ENCODE peak calls at places on chromosomes 16 and 17, in four cellular contexts. C, X, D and G are unnamed samples.

GRCh38 chr16:66127459-66128362 is 238.8 kb upstream of the CDH5 start:
- DNase-seq in C (no peak), X (no peak), D (no peak), G (no peak)

GRCh38 chr17:4743898-4744297 is 4.2 kb upstream of the CXCL16 start:
- DNase-seq in C (no peak), X (no peak), D (no peak), G (no peak)

GRCh38 chr17:18191071-18191667 is 7.5 kb downstream of the ALKBH5 start:
- DNase-seq in C (no peak), X (peak), D (no peak), G (no peak)

GRCh38 chr16:86604436-86605220 is 26.3 kb downstream of the FOXL1 start:
- DNase-seq in C (peak), X (no peak), D (no peak), G (no peak)

GRCh38 chr16:54286330-54287017 is at the start of gene IRX3:
- DNase-seq in C (no peak), X (peak), D (no peak), G (no peak)

GRCh38 chr16:22232277-22233049 is 26.4 kb downstream of the EEF2K start:
- DNase-seq in C (no peak), X (peak), D (no peak), G (no peak)

GRCh38 chr17:71899317-71899716 is 221.5 kb upstream of the SOX9 start:
- DNase-seq in C (no peak), X (no peak), D (no peak), G (no peak)

GRCh38 chr16:23124315-23124714 is 24.9 kb downstream of the USP31 start:
- DNase-seq in C (no peak), X (no peak), D (no peak), G (no peak)

GRCh38 chr17:51260960-51261958 is 913 bp downstream of the UTP18 start:
- DNase-seq in C (peak), X (peak), D (no peak), G (peak)

GRCh38 chr17:50265690-50266306 is 8.5 kb upstream of the TMEM92 start:
- DNase-seq in C (no peak), X (no peak), D (no peak), G (peak)

GRCh38 chr17:58184986-58185761 is 7.4 kb upstream of the EPX start:
- DNase-seq in C (no peak), X (no peak), D (no peak), G (no peak)

GRCh38 chr17:58186591-58186990 is 5.9 kb upstream of the EPX start:
- DNase-seq in C (no peak), X (no peak), D (no peak), G (no peak)

GRCh38 chr17:58187063-58187462 is 5.5 kb upstream of the EPX start:
- DNase-seq in C (no peak), X (no peak), D (no peak), G (no peak)

GRCh38 chr17:58183514-58183913 is 9.0 kb upstream of the EPX start:
- DNase-seq in C (no peak), X (no peak), D (no peak), G (no peak)

GRCh38 chr17:58184308-58184985 is 8.1 kb upstream of the EPX start:
- DNase-seq in C (no peak), X (no peak), D (no peak), G (no peak)
- TF ChIP-seq TAF1 in C (no peak), X (no peak), D (no peak), G (no peak)

GRCh38 chr17:39231587-39232551 is 6.1 kb upstream of the STAC2 start:
- DNase-seq in C (peak), X (no peak), D (no peak), G (peak)
- TF ChIP-seq POLR2AphosphoS5 in C (no peak), X (no peak), D (no peak), G (no peak)

DNA sequence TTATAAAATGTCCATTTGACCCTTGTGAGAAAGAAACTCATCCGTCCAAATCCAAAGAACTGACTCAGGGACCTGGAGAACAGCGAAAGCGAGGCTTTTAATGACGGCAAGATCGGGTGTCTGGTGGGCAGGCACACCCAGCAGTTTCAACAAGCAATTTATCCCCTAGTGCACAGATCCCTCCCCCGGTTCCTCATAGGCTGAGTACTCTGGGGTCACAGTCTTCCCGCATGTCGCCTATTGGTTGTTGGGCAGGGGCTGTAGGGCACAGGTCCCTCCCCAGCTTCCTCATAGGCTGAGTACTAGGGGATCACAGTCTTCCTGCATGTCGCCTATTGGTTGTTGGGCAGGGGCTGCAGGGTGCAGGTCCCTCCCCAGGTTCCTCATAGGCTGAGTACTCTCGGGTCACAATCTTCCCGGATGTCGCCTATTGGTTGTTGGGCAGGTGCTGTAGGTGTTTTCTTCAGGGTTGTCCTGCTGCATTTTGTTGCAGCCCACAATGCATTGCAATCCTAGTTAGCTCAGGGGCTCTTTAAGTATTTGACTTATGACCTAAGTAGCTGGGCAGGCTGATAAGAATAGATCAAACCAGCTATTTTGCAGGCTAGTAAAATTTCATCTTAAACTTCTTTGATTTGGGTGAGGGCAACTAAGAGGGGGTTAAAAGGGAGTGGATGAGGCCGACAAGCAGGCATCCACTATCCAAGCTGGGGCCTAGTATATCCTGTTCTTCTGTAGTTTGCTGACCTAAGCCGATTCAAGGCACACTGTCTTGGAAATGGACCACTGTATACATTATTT is 3.6 kb upstream of the UTS2R start:
- DNase-seq in C (no peak), X (peak), D (no peak), G (no peak)
- TF ChIP-seq POLR2A in C (no peak), X (peak), D (no peak), G (no peak)

DNA sequence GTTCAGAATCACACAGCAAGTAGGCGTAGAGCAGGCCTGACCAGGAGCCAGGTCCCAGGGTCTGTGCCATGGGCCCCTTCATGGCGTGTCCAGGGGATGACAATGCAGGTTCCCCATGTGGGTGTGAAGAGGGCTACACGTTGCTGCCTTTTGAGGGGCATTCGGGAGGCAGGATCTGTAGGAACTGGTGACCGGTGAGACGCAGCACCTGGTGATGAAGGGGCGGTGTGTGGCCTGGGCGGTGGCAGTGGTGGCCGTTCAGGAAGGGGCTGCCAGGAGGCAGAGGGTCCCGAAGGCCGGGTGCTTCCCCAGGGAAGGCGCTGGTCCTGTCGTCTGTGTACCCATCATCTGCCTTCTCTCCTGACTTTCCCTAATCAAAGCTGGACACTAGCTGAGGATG is 34.6 kb downstream of the ZNF750 start:
- DNase-seq in C (no peak), X (no peak), D (no peak), G (no peak)
- TF ChIP-seq TAF1 in C (no peak), X (no peak), D (no peak), G (no peak)

GRCh38 chr17:40303706-40304450 is 5.1 kb upstream of the RARA start:
- DNase-seq in C (no peak), X (no peak), D (no peak), G (no peak)
- TF ChIP-seq POLR2AphosphoS5 in C (no peak), X (no peak), D (no peak), G (no peak)

DNA sequence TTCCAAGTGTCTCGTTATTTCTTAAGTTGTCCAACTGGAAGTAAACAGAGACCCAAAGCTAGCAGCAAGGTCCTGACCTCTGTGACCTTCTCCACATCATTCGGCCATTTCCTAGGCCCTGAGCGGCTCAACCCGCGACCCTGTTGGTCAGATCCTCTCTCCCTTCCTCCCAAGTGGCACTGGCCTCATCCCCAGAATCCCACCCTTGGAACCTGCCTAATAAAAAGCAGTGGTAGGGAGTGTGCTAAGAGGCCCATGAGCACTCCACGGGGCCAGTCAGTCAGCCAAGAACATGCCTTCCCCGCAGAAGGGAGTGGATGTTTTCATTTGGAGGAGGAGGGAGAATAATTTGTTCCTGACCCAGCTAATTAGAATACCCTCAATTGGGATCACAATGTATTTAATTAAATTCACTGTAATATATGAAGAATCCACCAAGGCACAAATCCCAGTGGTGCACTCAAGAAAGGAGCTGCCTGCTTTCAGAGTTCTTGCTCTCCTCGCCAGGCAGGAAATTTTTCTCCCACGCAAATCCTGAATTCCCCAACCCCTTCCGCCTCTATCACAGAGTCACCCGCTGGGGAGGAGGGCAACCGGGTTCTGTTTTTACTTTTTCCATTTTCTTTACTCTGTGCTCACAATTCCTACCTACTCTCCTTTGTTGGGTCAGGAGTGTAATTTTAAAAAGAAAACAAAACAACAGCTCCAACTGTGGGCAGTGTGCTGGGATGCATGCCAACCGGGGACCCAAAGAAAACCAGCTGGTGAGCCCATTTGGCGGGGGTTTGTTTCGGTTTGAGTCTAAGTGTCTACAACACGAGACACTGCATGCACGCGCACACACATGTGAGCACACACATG is 153.4 kb downstream of the ZFHX3 start:
- DNase-seq in C (no peak), X (no peak), D (no peak), G (no peak)
- TF ChIP-seq POLR2A in C (no peak), X (no peak), D (no peak), G (no peak)

GRCh38 chr17:81083125-81083765 is 48.3 kb downstream of the BAIAP2 start:
- DNase-seq in C (no peak), X (peak), D (no peak), G (no peak)

GRCh38 chr17:81090361-81091133 is 55.6 kb downstream of the BAIAP2 start:
- DNase-seq in C (peak), X (no peak), D (no peak), G (no peak)

GRCh38 chr17:81085420-81085911 is 50.5 kb downstream of the BAIAP2 start:
- DNase-seq in C (no peak), X (no peak), D (no peak), G (no peak)

GRCh38 chr17:81084691-81085419 is 49.9 kb downstream of the BAIAP2 start:
- DNase-seq in C (no peak), X (no peak), D (no peak), G (no peak)

GRCh38 chr17:81086789-81087551 is 52.0 kb downstream of the BAIAP2 start:
- DNase-seq in C (no peak), X (no peak), D (no peak), G (no peak)
- TF ChIP-seq TAF1 in C (no peak), X (no peak), D (no peak), G (no peak)

DNA sequence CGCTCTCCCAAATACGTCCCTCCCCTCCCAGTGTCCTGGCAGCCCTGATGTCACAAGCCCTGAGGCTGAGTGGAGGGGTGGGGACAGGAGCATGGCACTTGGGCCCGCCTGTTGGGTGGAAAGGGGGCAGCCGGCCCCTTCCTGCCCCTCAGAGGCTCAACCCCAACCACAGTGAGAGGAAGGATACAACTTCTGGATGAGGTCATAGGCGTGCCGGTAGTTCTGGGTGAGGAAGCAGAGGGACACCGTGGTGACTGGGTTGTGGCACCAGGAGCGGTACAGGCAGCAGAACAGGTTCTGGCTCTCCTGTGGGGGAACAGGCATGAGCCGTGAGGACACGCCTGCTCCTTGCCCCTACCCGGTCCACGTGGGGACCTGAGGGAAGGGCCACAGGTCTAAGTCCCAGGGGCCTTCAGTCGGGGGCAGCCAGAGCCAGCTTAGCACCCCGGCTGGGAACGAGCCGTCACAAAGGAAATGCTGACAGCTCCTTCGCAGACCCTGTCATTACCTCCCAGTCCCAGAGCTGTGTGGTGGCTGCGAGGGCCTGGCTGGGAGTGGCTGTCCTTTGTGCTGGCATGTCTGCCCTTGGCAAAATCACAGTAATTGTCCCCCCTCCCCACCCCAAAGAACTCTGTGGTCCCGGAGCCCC is 11.2 kb upstream of the MTSS2 start:
- DNase-seq in C (no peak), X (no peak), D (no peak), G (no peak)
- TF ChIP-seq POLR2AphosphoS5 in C (no peak), X (no peak), D (no peak), G (no peak)

GRCh38 chr16:67726106-67727034 is 7.3 kb upstream of the GFOD2 start:
- DNase-seq in C (no peak), X (peak), D (no peak), G (no peak)
- TF ChIP-seq POLR2A in C (no peak), X (no peak), D (no peak), G (no peak)

DNA sequence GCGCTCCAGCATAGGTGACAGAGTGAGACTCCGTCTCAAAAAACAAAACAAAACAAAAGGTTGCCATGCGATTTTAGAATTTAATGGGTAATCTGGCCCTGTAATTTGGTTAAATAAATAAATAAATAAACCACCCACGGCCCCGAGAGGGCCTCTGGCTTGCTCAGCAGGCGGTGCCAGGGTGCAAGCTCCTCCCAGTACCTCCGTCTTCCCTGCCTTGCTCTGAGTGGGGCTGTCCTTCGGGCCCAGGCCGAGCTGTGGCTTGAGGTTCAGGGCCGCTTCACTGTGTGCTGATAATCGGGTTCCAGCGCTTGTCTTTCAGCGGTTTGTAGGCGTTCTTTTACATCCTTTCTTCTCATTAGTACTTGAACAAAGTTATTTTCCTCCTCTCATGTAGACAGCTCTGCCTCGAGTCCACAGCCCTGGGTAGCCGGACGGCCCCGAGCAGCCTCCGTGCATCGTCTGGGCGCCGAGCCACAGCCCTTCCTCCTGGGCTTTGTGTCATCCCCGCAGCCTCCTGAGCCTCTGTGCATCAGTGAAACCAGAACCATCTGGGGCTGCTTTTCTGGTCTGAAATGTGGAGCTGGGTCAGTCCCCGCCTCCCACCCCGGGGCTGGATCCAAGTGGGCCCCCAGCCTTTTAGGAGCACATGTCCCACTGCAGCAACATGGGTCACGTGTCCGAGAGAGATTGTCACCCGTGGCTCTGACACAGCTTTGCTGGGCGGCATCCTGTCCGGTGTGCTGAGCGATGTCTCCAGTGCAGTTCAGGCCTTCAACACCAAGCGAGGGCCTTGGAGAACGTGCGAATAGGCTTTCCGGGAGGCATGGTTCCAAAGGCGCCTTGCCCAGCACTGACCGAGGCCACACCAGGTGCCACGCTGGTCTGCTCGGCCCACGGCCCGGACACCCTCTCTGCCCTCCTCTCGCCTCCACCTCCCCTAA is 157.4 kb upstream of the CHMP6 start:
- DNase-seq in C (no peak), X (no peak), D (no peak), G (no peak)
- TF ChIP-seq TAF1 in C (no peak), X (no peak), D (no peak), G (no peak)